ENCODE peak calls at places on chromosomes 13 and 19, in seven cellular contexts. One of them, this sample, is unnamed.

GRCh38 chr19:2553510-2553909 is 77.6 kb downstream of the GADD45B start:
- DNase-seq in germinal center: no peak
- DNase-seq in C1 segment of cervical spinal cord: no peak
- DNase-seq in AG10803: no peak
- DNase-seq in left cardiac atrium: no peak
- DNase-seq in uterus: no peak
- DNase-seq in mucosa of descending colon: no peak
- DNase-seq in this sample: no peak

GRCh38 chr19:15448778-15449619 is 757 bp downstream of the WIZ start:
- DNase-seq in germinal center: peak; percentile 61
- DNase-seq in C1 segment of cervical spinal cord: no peak
- DNase-seq in AG10803: no peak
- DNase-seq in left cardiac atrium: no peak
- DNase-seq in uterus: no peak
- DNase-seq in mucosa of descending colon: no peak
- DNase-seq in this sample: no peak

GRCh38 chr19:49971991-49972401 is 11.0 kb upstream of the SIGLEC11 start:
- DNase-seq in germinal center: no peak
- DNase-seq in C1 segment of cervical spinal cord: no peak
- DNase-seq in AG10803: no peak
- DNase-seq in left cardiac atrium: no peak
- DNase-seq in uterus: no peak
- DNase-seq in mucosa of descending colon: no peak
- DNase-seq in this sample: no peak

GRCh38 chr13:72651196-72651595 is 76.2 kb downstream of the MZT1 start:
- DNase-seq in germinal center: no peak
- DNase-seq in C1 segment of cervical spinal cord: no peak
- DNase-seq in AG10803: no peak
- DNase-seq in left cardiac atrium: no peak
- DNase-seq in uterus: no peak
- DNase-seq in mucosa of descending colon: no peak
- DNase-seq in this sample: peak; percentile 73

GRCh38 chr19:18440421-18440877 is 2.5 kb upstream of the ISYNA1 start:
- DNase-seq in germinal center: no peak
- DNase-seq in C1 segment of cervical spinal cord: no peak
- DNase-seq in AG10803: no peak
- DNase-seq in left cardiac atrium: no peak
- DNase-seq in uterus: no peak
- DNase-seq in mucosa of descending colon: peak; percentile 61
- DNase-seq in this sample: peak; percentile 28

GRCh38 chr19:29836409-29836825 is 24.6 kb downstream of the CCNE1 start:
- DNase-seq in germinal center: no peak
- DNase-seq in C1 segment of cervical spinal cord: no peak
- DNase-seq in AG10803: no peak
- DNase-seq in left cardiac atrium: no peak
- DNase-seq in uterus: no peak
- DNase-seq in mucosa of descending colon: no peak
- DNase-seq in this sample: no peak

GRCh38 chr19:44796701-44797115 is 12.2 kb upstream of the BCAM start:
- DNase-seq in germinal center: no peak
- DNase-seq in C1 segment of cervical spinal cord: no peak
- DNase-seq in AG10803: no peak
- DNase-seq in left cardiac atrium: peak; percentile 51
- DNase-seq in uterus: no peak
- DNase-seq in mucosa of descending colon: no peak
- DNase-seq in this sample: no peak

GRCh38 chr19:21398851-21399250 is 1.9 kb downstream of the ZNF493 start:
- DNase-seq in germinal center: no peak
- DNase-seq in C1 segment of cervical spinal cord: no peak
- DNase-seq in AG10803: peak; percentile 12
- DNase-seq in left cardiac atrium: no peak
- DNase-seq in uterus: no peak
- DNase-seq in mucosa of descending colon: no peak
- DNase-seq in this sample: no peak

GRCh38 chr13:50691682-50692263 is 151.7 kb downstream of the DLEU7 start:
- DNase-seq in germinal center: no peak
- DNase-seq in C1 segment of cervical spinal cord: no peak
- DNase-seq in AG10803: no peak
- DNase-seq in left cardiac atrium: no peak
- DNase-seq in uterus: no peak
- DNase-seq in mucosa of descending colon: no peak
- DNase-seq in this sample: peak; percentile 84

GRCh38 chr19:17103177-17103576 is 27.6 kb downstream of the MYO9B start:
- DNase-seq in germinal center: no peak
- DNase-seq in C1 segment of cervical spinal cord: no peak
- DNase-seq in AG10803: no peak
- DNase-seq in left cardiac atrium: no peak
- DNase-seq in uterus: no peak
- DNase-seq in mucosa of descending colon: no peak
- DNase-seq in this sample: peak; percentile 31

GRCh38 chr13:65985632-65986031 is 1244.5 kb downstream of the PCDH9 start:
- DNase-seq in germinal center: no peak
- DNase-seq in C1 segment of cervical spinal cord: no peak
- DNase-seq in AG10803: no peak
- DNase-seq in left cardiac atrium: no peak
- DNase-seq in uterus: no peak
- DNase-seq in mucosa of descending colon: peak; percentile 34
- DNase-seq in this sample: no peak

GRCh38 chr13:21318891-21319532 is 140.1 kb downstream of the ZDHHC20 start:
- DNase-seq in germinal center: no peak
- DNase-seq in C1 segment of cervical spinal cord: no peak
- DNase-seq in AG10803: no peak
- DNase-seq in left cardiac atrium: no peak
- DNase-seq in uterus: no peak
- DNase-seq in mucosa of descending colon: no peak
- DNase-seq in this sample: no peak

GRCh38 chr19:10654610-10655456 is 687 bp downstream of the ILF3 start:
- DNase-seq in germinal center: peak; percentile 88
- DNase-seq in C1 segment of cervical spinal cord: peak; percentile 45
- DNase-seq in AG10803: peak; percentile 24
- DNase-seq in left cardiac atrium: peak; percentile 58
- DNase-seq in uterus: peak; percentile 60
- DNase-seq in mucosa of descending colon: peak; percentile 69
- DNase-seq in this sample: peak; percentile 74

GRCh38 chr19:6464070-6464873 is at the start of gene CRB3:
- DNase-seq in germinal center: no peak
- DNase-seq in C1 segment of cervical spinal cord: no peak
- DNase-seq in AG10803: no peak
- DNase-seq in left cardiac atrium: no peak
- DNase-seq in uterus: no peak
- DNase-seq in mucosa of descending colon: peak; percentile 97
- DNase-seq in this sample: no peak

GRCh38 chr19:1538978-1539377 is 15.1 kb downstream of the PLK5 start:
- DNase-seq in germinal center: no peak
- DNase-seq in C1 segment of cervical spinal cord: no peak
- DNase-seq in AG10803: no peak
- DNase-seq in left cardiac atrium: no peak
- DNase-seq in uterus: no peak
- DNase-seq in mucosa of descending colon: no peak
- DNase-seq in this sample: no peak

GRCh38 chr19:53903055-53903680 is 5.9 kb upstream of the CACNG7 start:
- DNase-seq in germinal center: no peak
- DNase-seq in C1 segment of cervical spinal cord: no peak
- DNase-seq in AG10803: no peak
- DNase-seq in left cardiac atrium: no peak
- DNase-seq in uterus: no peak
- DNase-seq in mucosa of descending colon: no peak
- DNase-seq in this sample: no peak

GRCh38 chr19:31913103-31913710 is 432.2 kb upstream of the ZNF507 start:
- DNase-seq in germinal center: no peak
- DNase-seq in C1 segment of cervical spinal cord: no peak
- DNase-seq in AG10803: no peak
- DNase-seq in left cardiac atrium: no peak
- DNase-seq in uterus: no peak
- DNase-seq in mucosa of descending colon: no peak
- DNase-seq in this sample: no peak

GRCh38 chr19:49347191-49347590 is 12.0 kb downstream of the CD37 start:
- DNase-seq in germinal center: no peak
- DNase-seq in C1 segment of cervical spinal cord: no peak
- DNase-seq in AG10803: no peak
- DNase-seq in left cardiac atrium: no peak
- DNase-seq in uterus: no peak
- DNase-seq in mucosa of descending colon: no peak
- DNase-seq in this sample: no peak

GRCh38 chr13:20126460-20127262 is 34.2 kb downstream of the GJA3 start:
- DNase-seq in germinal center: no peak
- DNase-seq in C1 segment of cervical spinal cord: no peak
- DNase-seq in AG10803: no peak
- DNase-seq in left cardiac atrium: no peak
- DNase-seq in uterus: no peak
- DNase-seq in mucosa of descending colon: no peak
- DNase-seq in this sample: no peak

GRCh38 chr13:29449726-29450125 is 145.8 kb downstream of the SLC7A1 start:
- DNase-seq in germinal center: no peak
- DNase-seq in C1 segment of cervical spinal cord: no peak
- DNase-seq in AG10803: no peak
- DNase-seq in left cardiac atrium: no peak
- DNase-seq in uterus: no peak
- DNase-seq in mucosa of descending colon: no peak
- DNase-seq in this sample: no peak

GRCh38 chr13:32022292-32022691 is 9.3 kb upstream of the FRY start:
- DNase-seq in germinal center: no peak
- DNase-seq in C1 segment of cervical spinal cord: no peak
- DNase-seq in AG10803: no peak
- DNase-seq in left cardiac atrium: no peak
- DNase-seq in uterus: peak; percentile 49
- DNase-seq in mucosa of descending colon: no peak
- DNase-seq in this sample: no peak